ENCODE peak calls at places on chromosomes 4 and X, in four cellular contexts. V is ACHN, E is substantia nigra, H is cardiac septum. X is an unnamed sample.

GRCh38 chr4:34972189-34972588 is 1272.1 kb downstream of the ARAP2 start:
- DNase-seq in V (no peak), E (no peak), H (no peak), X (no peak)

GRCh38 chr4:144572660-144573059 is 73.3 kb upstream of the HHIP start:
- DNase-seq in V (peak; percentile 9), E (no peak), H (no peak), X (no peak)

GRCh38 chrX:117969337-117969736 is 147.3 kb downstream of the KLHL13 start:
- DNase-seq in V (no peak), E (no peak), H (no peak), X (no peak)

GRCh38 chrX:9240956-9241355 is 207.0 kb upstream of the FAM9B start:
- DNase-seq in V (no peak), E (no peak), H (no peak), X (no peak)

GRCh38 chr4:185933078-185933581 is 121.1 kb upstream of the SORBS2 start:
- DNase-seq in V (no peak), E (no peak), H (no peak), X (no peak)

GRCh38 chrX:66633541-66633940 is 5.3 kb downstream of the EDA2R start:
- DNase-seq in V (peak; percentile 44), E (no peak), H (no peak), X (no peak)

GRCh38 chrX:71540801-71541545 is 8.1 kb downstream of the OGT start:
- DNase-seq in V (no peak), E (no peak), H (no peak), X (no peak)

GRCh38 chr4:15913631-15913970 is 24.9 kb downstream of the FGFBP1 start:
- DNase-seq in V (peak; percentile 86), E (no peak), H (no peak), X (no peak)

GRCh38 chr4:40721730-40722171 is 28.0 kb upstream of the NSUN7 start:
- DNase-seq in V (no peak), E (no peak), H (no peak), X (no peak)

GRCh38 chrX:39714471-39714870 is 383.3 kb downstream of the BCOR start:
- DNase-seq in V (no peak), E (no peak), H (no peak), X (no peak)

X was measured in putamen.